ENCODE peak calls at places on chromosomes 7 and 10, in seven cellular contexts. I, C, K, F, U, Y and E are unnamed samples.

GRCh38 chr10:83908987-83909386 is 230.3 kb upstream of the GHITM start:
- DNase-seq in Y (no peak), C (no peak), U (no peak), K (no peak), F (no peak), I (no peak), E (no peak)

GRCh38 chr10:63123963-63124362 is 9.2 kb upstream of the NRBF2 start:
- DNase-seq in K (no peak), Y (no peak), F (peak), I (no peak), U (no peak), C (no peak), E (no peak)

GRCh38 chr10:19815478-19816419 is 483 bp upstream of the PLXDC2 start:
- DNase-seq in Y (no peak), U (peak), K (peak), C (peak), I (peak), F (no peak), E (peak)

GRCh38 chr10:28676297-28676967 is 889 bp upstream of the BAMBI start:
- DNase-seq in F (no peak), U (peak), I (no peak), C (peak), Y (no peak), K (no peak), E (peak)

GRCh38 chr7:99679032-99679399 is 780 bp downstream of the CYP3A5 start:
- DNase-seq in K (peak), Y (no peak), U (no peak), F (peak), C (no peak), I (no peak), E (peak)

GRCh38 chr10:23556727-23557440 is 118.0 kb downstream of the OTUD1 start:
- DNase-seq in I (no peak), Y (peak), C (no peak), K (peak), F (peak), U (no peak), E (peak)

GRCh38 chr10:122054046-122055025 is 65.4 kb downstream of the TACC2 start:
- DNase-seq in I (peak), K (peak), C (peak), F (peak), U (peak), Y (no peak), E (peak)

GRCh38 chr10:132375116-132375794 is 21.7 kb upstream of the PWWP2B start:
- DNase-seq in Y (no peak), U (peak), K (no peak), I (no peak), F (no peak), C (no peak), E (no peak)

DNA sequence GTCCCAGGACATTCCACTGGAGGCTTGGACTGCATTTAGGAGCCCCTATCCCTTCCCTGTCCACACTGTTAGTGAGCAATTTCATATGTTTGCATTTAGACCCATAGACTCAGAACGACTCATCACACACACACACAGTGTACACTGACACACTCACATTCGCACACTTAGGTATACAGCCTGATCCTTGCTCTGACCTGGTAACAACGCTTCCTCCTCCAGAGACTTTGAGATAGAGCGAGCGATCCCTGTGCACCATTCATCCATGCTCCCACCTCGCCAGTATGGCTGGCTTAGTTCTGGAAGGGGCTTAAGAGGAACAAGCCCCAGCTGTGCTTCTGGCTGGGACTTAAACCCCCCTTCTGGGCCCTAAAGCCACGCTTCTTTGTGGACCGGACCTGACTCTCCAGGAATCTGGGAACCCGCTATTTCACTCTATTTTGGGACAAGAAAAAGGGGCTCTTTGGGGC is 905 bp upstream of the HOXA13 start:
- DNase-seq in I (no peak), F (no peak), U (no peak), C (no peak), Y (no peak), K (no peak), E (no peak)
- TF ChIP-seq CTCF in I (no peak), F (no peak), U (no peak), C (no peak), Y (no peak), K (no peak), E (no peak)

GRCh38 chr10:69703256-69703655 is 73.2 kb downstream of the FAM241B start:
- DNase-seq in C (no peak), K (no peak), U (no peak), Y (no peak), I (no peak), F (peak), E (no peak)

GRCh38 chr10:69709366-69709941 is 79.4 kb downstream of the FAM241B start:
- DNase-seq in K (no peak), C (no peak), Y (no peak), U (no peak), F (no peak), I (no peak), E (no peak)

GRCh38 chr10:69704231-69704630 is 74.2 kb downstream of the FAM241B start:
- DNase-seq in U (no peak), K (no peak), C (no peak), I (no peak), F (no peak), Y (no peak), E (no peak)

DNA sequence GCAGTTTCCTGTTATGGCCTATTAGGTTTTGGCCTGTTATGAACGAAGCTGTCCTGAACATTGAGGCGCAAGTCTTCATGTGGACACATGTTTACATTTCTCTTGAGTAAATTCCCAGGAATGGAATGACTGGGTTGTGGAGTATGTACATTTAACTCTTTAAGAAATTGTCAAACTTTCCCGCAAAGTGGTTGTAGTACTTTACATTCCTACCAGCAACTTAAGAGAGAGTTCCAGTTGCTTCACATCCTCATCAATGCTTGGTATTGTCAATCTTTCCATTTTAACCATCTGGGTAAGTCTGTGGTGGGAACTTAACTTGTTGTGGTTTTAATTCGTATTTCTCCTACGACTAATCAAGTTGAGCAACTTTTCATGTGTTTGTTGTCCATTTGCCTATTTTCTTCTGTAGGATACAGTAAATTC is 73.7 kb downstream of the FAM241B start:
- DNase-seq in F (peak), Y (peak), I (no peak), K (peak), C (no peak), U (no peak), E (no peak)
- TF ChIP-seq CTCF in F (no peak), Y (no peak), I (no peak), K (no peak), C (no peak), U (no peak), E (no peak)

GRCh38 chr7:25597881-25598456 is 369.7 kb upstream of the NPVF start:
- DNase-seq in F (no peak), Y (no peak), K (peak), C (no peak), I (no peak), U (no peak), E (no peak)

GRCh38 chr7:25594122-25594521 is 365.8 kb upstream of the NPVF start:
- DNase-seq in Y (no peak), F (no peak), K (no peak), U (no peak), C (no peak), I (no peak), E (no peak)

GRCh38 chr7:25594728-25595127 is 366.4 kb upstream of the NPVF start:
- DNase-seq in K (no peak), I (no peak), F (no peak), C (no peak), U (no peak), Y (no peak), E (no peak)

GRCh38 chr7:25595931-25596330 is 367.6 kb upstream of the NPVF start:
- DNase-seq in C (no peak), I (no peak), K (no peak), U (no peak), Y (no peak), F (no peak), E (no peak)

DNA sequence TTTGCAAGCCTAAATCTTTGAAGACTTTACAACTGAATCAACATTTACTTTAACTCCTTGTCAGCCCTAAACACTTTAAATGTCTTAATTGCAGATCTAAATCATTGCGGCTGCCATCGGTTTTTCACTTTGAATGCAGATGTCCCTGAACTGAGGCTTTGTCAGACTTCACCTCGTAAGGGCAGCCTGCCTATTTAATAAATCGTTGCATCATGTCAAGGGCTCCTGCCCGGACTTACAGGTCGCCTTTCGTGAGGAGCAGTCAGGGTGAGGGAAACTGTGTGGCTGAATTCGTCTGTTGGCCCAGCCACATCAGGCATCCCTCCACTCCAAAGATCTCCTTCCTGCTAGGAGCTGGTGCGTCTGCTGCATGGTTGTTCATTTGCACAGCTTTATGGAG is 368.2 kb upstream of the NPVF start:
- DNase-seq in U (no peak), C (no peak), K (no peak), F (no peak), I (no peak), Y (no peak), E (no peak)
- TF ChIP-seq CTCF in U (no peak), C (no peak), K (no peak), F (no peak), I (no peak), Y (no peak), E (no peak)

GRCh38 chr10:118259288-118259906 is 82.7 kb downstream of the FAM204A start:
- DNase-seq in Y (no peak), K (peak), F (peak), C (no peak), I (no peak), U (peak), E (peak)
- TF ChIP-seq CTCF in Y (peak), K (peak), F (peak), C (no peak), I (peak), U (peak), E (peak)

GRCh38 chr7:66928388-66928787 is 7.4 kb downstream of the TMEM248 start:
- DNase-seq in K (no peak), I (no peak), U (no peak), C (no peak), F (no peak), Y (no peak), E (peak)
- TF ChIP-seq CTCF in K (no peak), I (no peak), U (no peak), C (no peak), F (no peak), Y (no peak), E (no peak)